ENCODE peak calls at places on chromosome 11, in nine cellular contexts. A, U, L, B, W, N, P, M and R are unnamed samples.
A peak's percentile ranks its signal among the peaks of the same experiment; 100 is the strongest.

GRCh38 chr11:7690648-7691047 is 15.6 kb downstream of the OVCH2 start:
- DNase-seq in A (no peak), U (no peak), L (peak; percentile 16), B (no peak), W (no peak), N (no peak), P (no peak), M (no peak), R (no peak)

GRCh38 chr11:126510621-126511370 is 155.3 kb downstream of the ST3GAL4 start:
- DNase-seq in A (no peak), U (no peak), L (peak; percentile 51), B (no peak), W (no peak), N (peak; percentile 3), P (no peak), M (peak; percentile 73), R (no peak)

GRCh38 chr11:45902452-45903380 is 4.4 kb downstream of the FREY1 start:
- DNase-seq in A (no peak), U (no peak), L (no peak), B (no peak), W (no peak), N (no peak), P (no peak), M (no peak), R (no peak)

GRCh38 chr11:45045692-45046471 is 95.2 kb upstream of the TP53I11 start:
- DNase-seq in A (peak; percentile 30), U (peak; percentile 74), L (no peak), B (peak; percentile 7), W (no peak), N (peak; percentile 72), P (peak; percentile 70), M (no peak), R (no peak)

GRCh38 chr11:73269353-73270088 is 2.6 kb upstream of the P2RY6 start:
- DNase-seq in A (no peak), U (no peak), L (no peak), B (no peak), W (no peak), N (no peak), P (no peak), M (peak; percentile 74), R (no peak)

GRCh38 chr11:70633610-70634009 is 235.3 kb downstream of the CTTN start:
- DNase-seq in A (no peak), U (no peak), L (no peak), B (no peak), W (no peak), N (no peak), P (no peak), M (no peak), R (no peak)

GRCh38 chr11:111372538-111372937 is 6.5 kb downstream of the POU2AF1 start:
- DNase-seq in A (no peak), U (no peak), L (no peak), B (no peak), W (no peak), N (no peak), P (no peak), M (no peak), R (no peak)

GRCh38 chr11:28195449-28195848 is 87.3 kb downstream of the METTL15 start:
- DNase-seq in A (no peak), U (no peak), L (no peak), B (no peak), W (no peak), N (no peak), P (no peak), M (no peak), R (no peak)

GRCh38 chr11:127993788-127994187 is 593.6 kb downstream of the ETS1 start:
- DNase-seq in A (no peak), U (no peak), L (peak; percentile 10), B (no peak), W (no peak), N (no peak), P (no peak), M (peak; percentile 76), R (no peak)

GRCh38 chr11:64040684-64041267 is 5.0 kb downstream of the FLRT1 start:
- DNase-seq in A (no peak), U (no peak), L (peak; percentile 89), B (no peak), W (no peak), N (no peak), P (no peak), M (peak; percentile 85), R (no peak)
- TF ChIP-seq CTCF in A (no peak), U (no peak), L (peak; percentile 79), B (peak; percentile 72), W (no peak), N (peak; percentile 36), P (peak; percentile 60), M (peak; percentile 82), R (peak; percentile 35)

DNA sequence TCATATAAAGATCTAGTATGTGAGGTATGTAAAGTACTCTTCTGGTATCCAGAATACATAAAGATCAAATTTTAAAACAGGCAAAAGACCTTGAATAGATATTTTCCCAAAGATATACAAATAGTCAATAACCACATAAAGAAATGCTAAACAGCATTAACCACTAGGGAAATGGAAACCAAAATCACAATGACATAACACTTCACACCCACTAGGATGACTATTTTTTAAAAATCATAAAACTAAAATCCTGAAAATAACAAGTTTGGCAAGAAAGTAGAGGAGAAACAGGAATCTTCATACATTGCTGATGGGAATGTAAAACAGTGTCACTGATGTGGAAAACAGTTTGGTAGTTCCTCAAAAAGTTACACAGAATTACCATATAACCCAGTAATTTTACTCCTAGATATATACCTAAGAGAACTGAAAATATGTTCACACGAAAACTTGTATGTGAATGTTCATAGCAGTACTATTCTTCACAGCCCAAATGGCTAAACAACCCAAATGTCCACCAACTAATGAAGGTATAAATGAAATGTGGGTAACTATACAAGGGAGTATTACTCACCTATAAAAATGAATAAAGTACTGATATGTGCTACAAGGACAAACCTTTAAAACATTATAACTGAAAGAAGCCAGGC is 12.5 kb downstream of the PICALM start:
- DNase-seq in A (no peak), U (no peak), L (no peak), B (no peak), W (no peak), N (no peak), P (no peak), M (no peak), R (no peak)
- TF ChIP-seq CTCF in A (peak; percentile 9), U (no peak), L (no peak), B (no peak), W (no peak), N (no peak), P (no peak), M (no peak), R (no peak)

DNA sequence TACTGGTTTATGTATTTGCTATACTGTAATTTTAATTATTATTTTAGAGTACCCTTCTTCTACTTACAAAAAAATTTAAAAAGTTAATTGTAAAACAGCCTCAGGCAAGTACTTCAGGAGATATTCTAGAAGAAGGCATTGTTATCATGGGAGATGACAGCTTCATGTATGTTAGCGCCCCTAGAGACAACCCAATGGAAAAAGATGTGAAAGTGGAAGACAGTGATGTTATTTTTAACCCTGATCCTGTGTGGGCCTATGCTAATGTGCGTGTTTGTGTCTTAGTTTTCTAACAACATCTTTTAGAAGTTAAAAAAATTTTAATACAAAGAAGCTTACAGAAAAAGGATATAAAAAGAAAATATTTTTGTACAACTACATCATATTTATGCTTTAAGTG is 205.0 kb downstream of the FAM76B start:
- DNase-seq in A (no peak), U (no peak), L (no peak), B (no peak), W (no peak), N (no peak), P (no peak), M (no peak), R (no peak)
- TF ChIP-seq CTCF in A (no peak), U (no peak), L (no peak), B (no peak), W (no peak), N (no peak), P (no peak), M (peak; percentile 48), R (no peak)

GRCh38 chr11:68351450-68352275 is 39.3 kb downstream of the LRP5 start:
- DNase-seq in A (no peak), U (no peak), L (peak; percentile 9), B (no peak), W (no peak), N (no peak), P (no peak), M (no peak), R (no peak)
- TF ChIP-seq CTCF in A (no peak), U (peak; percentile 17), L (no peak), B (no peak), W (no peak), N (no peak), P (no peak), M (no peak), R (no peak)

GRCh38 chr11:850777-851762 is 8.4 kb downstream of the TSPAN4 start:
- DNase-seq in A (no peak), U (no peak), L (peak; percentile 77), B (no peak), W (no peak), N (no peak), P (no peak), M (peak; percentile 85), R (no peak)
- TF ChIP-seq CTCF in A (no peak), U (no peak), L (peak; percentile 49), B (peak; percentile 4), W (no peak), N (no peak), P (no peak), M (peak; percentile 47), R (no peak)

DNA sequence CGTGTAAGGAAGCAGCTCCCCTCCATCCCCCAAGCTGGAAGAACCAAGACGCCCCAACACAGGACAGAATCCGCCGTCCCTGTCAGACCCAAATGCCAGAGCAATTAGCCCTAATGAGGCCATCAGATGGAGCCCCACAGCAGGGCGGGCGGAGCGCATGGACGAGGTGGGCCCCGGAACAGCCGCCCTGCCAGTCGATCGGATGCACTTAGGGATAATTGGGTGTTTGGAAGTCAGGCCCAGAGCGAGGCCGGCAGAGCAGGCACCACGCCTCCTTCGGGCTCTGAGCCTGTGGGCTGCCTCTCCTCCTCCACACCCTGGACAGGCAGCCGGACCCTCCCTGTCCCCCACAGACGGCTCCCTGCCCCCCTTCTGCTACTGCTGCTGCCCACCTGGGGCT is 5.5 kb upstream of the TH start:
- DNase-seq in A (no peak), U (no peak), L (no peak), B (no peak), W (no peak), N (no peak), P (no peak), M (no peak), R (no peak)
- TF ChIP-seq CTCF in A (no peak), U (no peak), L (no peak), B (no peak), W (no peak), N (no peak), P (no peak), M (no peak), R (no peak)